ENCODE peak calls at places on chromosomes 12 and 14, in four cellular contexts. A is stimulated activated CD4-positive, alpha-beta T cell treated with anti-CD3 and anti-CD28 coated beads, Interleukin-12 subunit alpha, Interleukin-12 subunit beta, amount 100 ng/mL, for 4 hours; D is AG09319; H is astrocyte. K is an unnamed sample.
A peak's percentile ranks its signal among the peaks of the same experiment; 100 is the strongest.

GRCh38 chr12:123269980-123270379 is 1.7 kb downstream of the CDK2AP1 start:
- DNase-seq in A (no peak), H (no peak), D (no peak), K (peak; percentile 56)

GRCh38 chr14:61925732-61926445 is 163.7 kb downstream of the SNAPC1 start:
- DNase-seq in A (no peak), H (peak; percentile 28), D (no peak), K (no peak)

GRCh38 chr12:6612247-6612646 is 5.1 kb upstream of the CHD4 start:
- DNase-seq in A (no peak), D (no peak), H (no peak), K (no peak)

GRCh38 chr12:28974890-28975289 is 174.2 kb upstream of the FAR2 start:
- DNase-seq in A (no peak), H (no peak), D (no peak), K (no peak)

GRCh38 chr12:63963863-63964262 is 119.4 kb downstream of the SRGAP1 start:
- DNase-seq in A (no peak), H (no peak), D (no peak), K (no peak)

GRCh38 chr12:34398366-34398705 is 376.0 kb downstream of the ALG10 start:
- DNase-seq in D (no peak), H (no peak), A (no peak), K (no peak)

GRCh38 chr14:100610511-100611217 is 23.4 kb upstream of the BEGAIN start:
- DNase-seq in H (peak; percentile 20), A (no peak), D (no peak), K (no peak)

GRCh38 chr12:54270345-54270744 is 9.6 kb downstream of the CBX5 start:
- DNase-seq in D (no peak), A (no peak), H (no peak), K (no peak)

GRCh38 chr12:95836185-95836609 is 22.6 kb upstream of the SNRPF start:
- DNase-seq in D (no peak), H (peak; percentile 83), A (no peak), K (no peak)

K was measured in mesendoderm.